ENCODE peak calls at places on chromosomes 4 and X, in four cellular contexts. O is GM13977, Z is cardiac fibroblast, T is COR-L47. X is an unnamed sample.

GRCh38 chrX:102599950-102600579 is 750 bp downstream of the ARMCX5 start:
- DNase-seq in O (no peak), Z (peak), T (no peak), X (peak)

GRCh38 chrX:115898382-115899001 is 272.1 kb upstream of the AGTR2 start:
- DNase-seq in O (peak), Z (peak), T (peak), X (no peak)

GRCh38 chr4:187865914-187866313 is 129.7 kb upstream of the ZFP42 start:
- DNase-seq in O (no peak), Z (peak), T (no peak), X (peak)

GRCh38 chr4:3699678-3700077 is 66.5 kb upstream of the ADRA2C start:
- DNase-seq in O (no peak), Z (no peak), T (no peak), X (no peak)

GRCh38 chrX:47608130-47608810 is 11.4 kb downstream of the SYN1 start:
- DNase-seq in O (no peak), Z (peak), T (no peak), X (no peak)

GRCh38 chrX:118965395-118965794 is 9.0 kb upstream of the LONRF3 start:
- DNase-seq in O (no peak), Z (no peak), T (no peak), X (no peak)

GRCh38 chr4:171809854-171810253 is 3.4 kb upstream of the GALNTL6 start:
- DNase-seq in O (no peak), Z (no peak), T (no peak), X (no peak)

GRCh38 chrX:1172496-1172895 is 40.0 kb downstream of the CRLF2 start:
- DNase-seq in O (no peak), Z (no peak), T (no peak), X (no peak)

GRCh38 chr4:73104695-73105094 is 35.2 kb upstream of the COX18 start:
- DNase-seq in O (no peak), Z (no peak), T (no peak), X (no peak)

GRCh38 chr4:1204286-1204827 is 32.0 kb upstream of the SPON2 start:
- DNase-seq in O (no peak), Z (no peak), T (no peak), X (no peak)

GRCh38 chr4:152079543-152080293 is 318.9 kb upstream of the GATB start:
- DNase-seq in O (no peak), Z (no peak), T (no peak), X (no peak)

GRCh38 chrX:14056201-14056600 is 26.5 kb upstream of the GEMIN8 start:
- DNase-seq in O (no peak), Z (no peak), T (no peak), X (no peak)